ENCODE peak calls at places on chromosomes 4 and X, in four cellular contexts. One of them, this sample, is unnamed.

GRCh38 chr4:122658377-122658776 is 37.5 kb upstream of the IL21 start:
- DNase-seq in IMR-90: no peak
- DNase-seq in H1: no peak
- DNase-seq in H9: no peak
- DNase-seq in this sample: no peak

GRCh38 chrX:150899191-150899757 is 806 bp upstream of the CD99L2 start:
- DNase-seq in H9: peak
- DNase-seq in IMR-90: peak
- DNase-seq in H1: no peak
- DNase-seq in this sample: peak

GRCh38 chr4:47650584-47651130 is 165.6 kb downstream of the ATP10D start:
- DNase-seq in IMR-90: peak
- DNase-seq in H1: no peak
- DNase-seq in H9: no peak
- DNase-seq in this sample: no peak

GRCh38 chr4:7691992-7692391 is 247.7 kb downstream of the AFAP1 start:
- DNase-seq in H9: no peak
- DNase-seq in H1: no peak
- DNase-seq in IMR-90: peak
- DNase-seq in this sample: no peak

GRCh38 chrX:131704136-131704695 is 160.3 kb downstream of the OR13H1 start:
- DNase-seq in H9: no peak
- DNase-seq in IMR-90: peak
- DNase-seq in H1: no peak
- DNase-seq in this sample: no peak

GRCh38 chr4:90207887-90208454 is 80.8 kb downstream of the CCSER1 start:
- DNase-seq in H9: peak
- DNase-seq in H1: no peak
- DNase-seq in IMR-90: no peak
- DNase-seq in this sample: peak

GRCh38 chr4:26074672-26075071 is 160.7 kb downstream of the SMIM20 start:
- DNase-seq in H1: no peak
- DNase-seq in H9: no peak
- DNase-seq in IMR-90: no peak
- DNase-seq in this sample: peak

GRCh38 chr4:101229116-101229515 is 118.2 kb downstream of the PPP3CA start:
- DNase-seq in H9: no peak
- DNase-seq in H1: no peak
- DNase-seq in IMR-90: peak
- DNase-seq in this sample: no peak

GRCh38 chr4:147361726-147362125 is 119.2 kb upstream of the EDNRA start:
- DNase-seq in H9: no peak
- DNase-seq in H1: no peak
- DNase-seq in IMR-90: peak
- DNase-seq in this sample: no peak

GRCh38 chrX:122565952-122566351 is 618.1 kb upstream of the GRIA3 start:
- DNase-seq in H1: no peak
- DNase-seq in IMR-90: peak
- DNase-seq in H9: no peak
- DNase-seq in this sample: peak

GRCh38 chr4:24229976-24230375 is 340.1 kb upstream of the PPARGC1A start:
- DNase-seq in IMR-90: peak
- DNase-seq in H9: no peak
- DNase-seq in H1: no peak
- DNase-seq in this sample: no peak

GRCh38 chrX:1380672-1381233 is 11.2 kb downstream of the SLC25A6 start:
- DNase-seq in IMR-90: no peak
- DNase-seq in H9: peak
- DNase-seq in H1: peak
- DNase-seq in this sample: peak

GRCh38 chrX:147699061-147699460 is 212.7 kb upstream of the FMR1 start:
- DNase-seq in IMR-90: no peak
- DNase-seq in H1: peak
- DNase-seq in H9: peak
- DNase-seq in this sample: peak

GRCh38 chr4:127045872-127046271 is 586.9 kb upstream of the INTU start:
- DNase-seq in H9: peak
- DNase-seq in IMR-90: no peak
- DNase-seq in H1: no peak
- DNase-seq in this sample: no peak

GRCh38 chr4:185328586-185328985 is 67.1 kb downstream of the LRP2BP start:
- DNase-seq in H9: no peak
- DNase-seq in H1: no peak
- DNase-seq in IMR-90: no peak
- DNase-seq in this sample: no peak

GRCh38 chr4:185335579-185335978 is 60.1 kb downstream of the LRP2BP start:
- DNase-seq in H9: no peak
- DNase-seq in IMR-90: no peak
- DNase-seq in H1: no peak
- DNase-seq in this sample: no peak

DNA sequence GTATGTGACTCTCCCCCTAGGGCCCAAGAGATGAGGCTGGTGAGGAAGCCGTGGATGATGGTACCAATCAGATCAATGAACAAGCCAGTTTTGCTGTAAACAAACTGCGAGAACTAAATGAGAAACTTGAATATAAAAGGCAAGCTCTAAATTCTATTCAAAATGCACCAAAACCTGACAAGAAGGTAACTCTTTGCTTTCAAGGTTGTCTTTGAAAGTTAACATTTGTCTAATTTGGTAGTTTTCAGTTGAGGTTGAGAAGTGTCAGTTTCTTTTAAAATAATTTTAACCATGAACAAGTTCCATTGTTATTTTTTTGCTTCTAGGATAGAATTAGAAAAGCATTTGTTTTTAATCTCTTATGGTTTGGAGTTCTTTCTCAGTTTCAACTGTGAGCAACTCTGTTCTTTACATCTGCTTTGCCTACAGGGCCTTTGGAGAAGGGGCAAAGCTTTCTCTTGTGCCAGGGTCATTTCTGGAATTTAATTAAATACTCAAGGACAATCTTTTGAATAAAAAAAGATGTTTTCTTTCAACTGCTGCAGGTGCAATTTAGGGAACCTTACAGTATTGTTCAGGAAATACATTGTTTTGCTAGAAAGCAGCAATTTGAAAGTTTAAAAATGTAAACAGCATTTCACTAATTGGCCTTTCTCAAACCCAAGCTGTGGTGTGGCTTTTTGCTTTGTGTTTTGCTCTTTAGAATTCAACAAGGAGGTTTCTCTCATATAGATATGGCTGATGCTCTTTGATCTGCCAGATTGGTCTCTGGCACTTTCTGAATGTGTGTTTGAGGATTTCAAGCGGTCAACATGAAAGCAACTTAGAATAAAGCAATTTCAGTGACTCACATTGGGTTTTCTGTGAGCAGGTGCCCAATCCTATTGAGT is 62.9 kb downstream of the LRP2BP start:
- DNase-seq in H9: no peak
- DNase-seq in IMR-90: no peak
- DNase-seq in H1: no peak
- DNase-seq in this sample: no peak
- H3K4me2 ChIP-seq in H9: no peak
- H3K4me2 ChIP-seq in IMR-90: no peak
- H3K4me2 ChIP-seq in H1: no peak
- H3K4me2 ChIP-seq in this sample: no peak

DNA sequence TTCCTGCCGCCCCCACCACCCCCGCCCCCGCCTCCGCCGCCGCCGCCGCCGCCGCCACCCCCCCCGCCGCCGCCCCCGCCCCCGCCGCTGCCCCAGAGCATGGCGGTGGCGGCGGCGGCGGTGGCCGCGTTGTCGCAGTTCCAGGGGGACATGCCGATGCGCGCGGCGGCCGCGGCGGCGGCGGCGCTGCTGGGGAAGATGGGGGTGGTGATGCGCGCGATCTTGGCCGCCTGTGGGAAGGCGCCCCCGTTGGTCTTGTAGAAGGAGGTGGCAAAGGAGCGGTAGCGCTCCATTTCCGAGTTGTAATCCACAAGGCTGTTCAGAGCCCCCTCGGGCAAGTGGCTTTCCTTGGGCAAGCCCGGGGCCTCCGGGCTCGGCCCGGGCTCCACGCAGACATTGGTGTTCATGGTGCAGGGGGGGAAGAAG is 3.3 kb downstream of the CXXC4 start:
- DNase-seq in H9: peak
- DNase-seq in H1: peak
- DNase-seq in IMR-90: no peak
- DNase-seq in this sample: peak
- H3K9ac ChIP-seq in H9: peak
- H3K9ac ChIP-seq in H1: peak
- H3K9ac ChIP-seq in IMR-90: no peak
- H3K9ac ChIP-seq in this sample: peak

GRCh38 chr4:60128916-60129315 is 1071.2 kb upstream of the ADGRL3 start:
- DNase-seq in H1: no peak
- DNase-seq in IMR-90: no peak
- DNase-seq in H9: no peak
- DNase-seq in this sample: no peak

GRCh38 chr4:60129740-60130139 is 1070.4 kb upstream of the ADGRL3 start:
- DNase-seq in H9: no peak
- DNase-seq in IMR-90: no peak
- DNase-seq in H1: no peak
- DNase-seq in this sample: no peak

GRCh38 chr4:60134106-60134505 is 1066.0 kb upstream of the ADGRL3 start:
- DNase-seq in H9: no peak
- DNase-seq in IMR-90: no peak
- DNase-seq in H1: no peak
- DNase-seq in this sample: no peak

DNA sequence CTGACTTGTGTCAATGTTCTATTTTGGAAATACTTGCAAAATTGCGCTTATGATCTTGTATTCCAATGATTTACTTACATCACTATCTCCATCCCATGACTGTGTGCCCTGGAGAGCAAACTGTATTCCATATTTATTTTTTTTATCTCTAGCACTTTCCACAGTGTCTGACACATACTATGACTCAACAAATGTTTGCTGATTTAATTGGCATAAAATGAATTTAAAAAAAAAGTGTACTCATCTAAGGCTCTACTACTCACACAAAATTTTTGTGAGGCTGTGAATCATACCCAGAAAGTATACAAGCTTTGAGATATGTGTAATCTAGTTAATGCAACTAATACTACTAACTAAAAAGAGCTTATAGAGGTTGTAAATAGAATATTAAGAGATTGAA is 1066.7 kb upstream of the ADGRL3 start:
- DNase-seq in IMR-90: peak
- DNase-seq in H9: no peak
- DNase-seq in H1: no peak
- DNase-seq in this sample: no peak
- H3K56ac ChIP-seq in IMR-90: no peak
- H3K56ac ChIP-seq in H9: no peak
- H3K56ac ChIP-seq in H1: no peak
- H3K56ac ChIP-seq in this sample: no peak

GRCh38 chr4:15665738-15666365 is 10.7 kb upstream of the FBXL5 start:
- DNase-seq in H9: no peak
- DNase-seq in IMR-90: peak
- DNase-seq in H1: no peak
- DNase-seq in this sample: no peak
- H3K4me2 ChIP-seq in H9: no peak
- H3K4me2 ChIP-seq in IMR-90: no peak
- H3K4me2 ChIP-seq in H1: no peak
- H3K4me2 ChIP-seq in this sample: no peak

DNA sequence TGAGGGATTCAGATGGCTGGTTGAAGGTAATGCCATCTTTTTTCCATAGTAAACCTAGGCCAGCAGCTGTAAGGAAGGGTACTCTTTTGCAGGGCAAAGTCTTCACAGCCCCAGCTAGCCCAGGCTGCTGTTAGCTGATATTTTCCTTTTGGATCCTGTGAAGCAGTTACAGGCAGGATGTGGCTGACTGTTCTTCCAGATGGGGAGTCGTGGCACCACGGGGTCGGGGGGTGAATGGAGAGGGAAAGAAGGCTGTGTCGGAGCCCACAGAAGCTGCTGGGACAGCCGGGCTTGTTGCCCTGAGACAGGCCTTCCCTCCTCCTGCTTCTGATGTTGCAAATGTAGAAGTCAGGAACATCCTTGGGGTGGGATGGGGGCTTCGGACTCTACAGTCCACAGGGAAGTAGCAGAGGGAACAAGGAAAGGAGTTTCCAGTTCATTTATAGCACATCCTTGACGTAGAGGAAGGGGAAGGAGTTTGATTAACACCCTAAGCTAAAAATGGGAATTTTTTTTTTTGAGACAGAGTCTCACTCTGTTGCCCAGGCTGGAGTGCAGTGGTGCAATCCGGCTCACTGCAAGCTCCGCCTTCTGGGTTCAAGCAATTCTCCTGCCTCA is 64.6 kb upstream of the TMEM150C start:
- DNase-seq in IMR-90: no peak
- DNase-seq in H1: no peak
- DNase-seq in H9: no peak
- DNase-seq in this sample: no peak
- H3K9ac ChIP-seq in IMR-90: no peak
- H3K9ac ChIP-seq in H1: no peak
- H3K9ac ChIP-seq in H9: no peak
- H3K9ac ChIP-seq in this sample: no peak

GRCh38 chrX:100731441-100732281 is at the start of gene SYTL4:
- DNase-seq in H9: peak
- DNase-seq in IMR-90: no peak
- DNase-seq in H1: peak
- DNase-seq in this sample: peak
- H3K56ac ChIP-seq in H9: no peak
- H3K56ac ChIP-seq in IMR-90: no peak
- H3K56ac ChIP-seq in H1: no peak
- H3K56ac ChIP-seq in this sample: peak

DNA sequence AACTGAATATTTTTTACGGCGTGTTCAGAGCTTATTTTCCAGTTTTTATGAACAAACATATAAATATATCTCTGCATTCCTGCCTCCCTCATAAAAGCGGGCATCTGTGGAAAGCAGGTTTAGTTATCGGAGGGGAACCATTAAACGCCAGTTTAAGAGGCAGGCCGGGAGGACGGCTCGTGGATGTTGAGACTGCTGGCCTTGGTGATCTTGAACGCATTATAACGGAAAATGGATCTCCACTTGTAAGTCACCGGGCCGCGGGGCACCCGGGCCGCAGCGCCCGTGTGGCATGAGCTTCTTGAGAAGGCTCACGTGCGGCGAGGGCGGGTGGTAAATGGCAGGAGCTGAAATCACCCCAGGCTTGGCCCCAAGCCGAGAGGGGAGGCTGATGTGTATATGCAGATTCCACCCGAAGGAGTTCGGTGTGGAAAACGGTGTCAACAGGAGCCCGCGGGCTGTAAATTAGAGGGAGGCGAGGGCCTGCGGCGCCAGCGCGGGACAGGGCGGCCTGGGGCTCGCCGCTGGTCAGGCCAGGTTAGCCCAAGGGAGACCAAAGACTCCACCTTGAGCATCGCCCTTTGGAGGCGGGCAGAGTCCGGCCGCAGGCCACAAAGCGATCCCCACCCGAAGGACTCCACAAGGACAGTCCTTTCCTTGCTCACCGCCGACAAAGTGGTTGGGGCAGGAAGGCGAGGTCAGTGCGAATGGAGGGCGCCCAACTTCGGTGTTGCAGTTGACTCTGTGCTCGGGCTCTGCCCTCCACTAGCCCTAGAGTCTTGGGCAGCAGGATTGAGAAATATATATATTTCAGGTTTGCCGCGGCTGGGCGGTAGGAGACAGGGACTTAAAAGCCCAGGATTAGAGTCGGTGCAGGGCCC is 1.3 kb upstream of the HAND2 start:
- DNase-seq in IMR-90: no peak
- DNase-seq in H9: peak
- DNase-seq in H1: peak
- DNase-seq in this sample: peak
- H3K4me2 ChIP-seq in IMR-90: no peak
- H3K4me2 ChIP-seq in H9: no peak
- H3K4me2 ChIP-seq in H1: peak
- H3K4me2 ChIP-seq in this sample: no peak

This sample was measured in mesendoderm.